ENCODE peak calls at places on chromosomes 6 and 20, in nine cellular contexts. One of them, this sample, is unnamed.

GRCh38 chr6:159083146-159083545 is 38.4 kb upstream of the TAGAP start:
- DNase-seq in activated CD8-positive, alpha-beta memory T cell treated with anti-CD3 and anti-CD28 coated beads for 4 hours: no peak
- DNase-seq in HCEC 1CT: no peak
- DNase-seq in NCI-H748 treated with DMSO at 0.1 percent for 48 hours: no peak
- DNase-seq in Kasumi-1: no peak
- DNase-seq in head of caudate nucleus: no peak
- DNase-seq in astrocyte of the hippocampus: no peak
- DNase-seq in activated CD4-positive, alpha-beta T cell treated with anti-CD3 and anti-CD28 coated beads, Interleukin-2, amount 50 U/mL, for 1 hour: no peak
- DNase-seq in sigmoid colon: no peak
- DNase-seq in this sample: no peak

GRCh38 chr20:31392836-31393235 is 2.4 kb upstream of the DEFB119 start:
- DNase-seq in activated CD8-positive, alpha-beta memory T cell treated with anti-CD3 and anti-CD28 coated beads for 4 hours: no peak
- DNase-seq in HCEC 1CT: no peak
- DNase-seq in NCI-H748 treated with DMSO at 0.1 percent for 48 hours: no peak
- DNase-seq in Kasumi-1: no peak
- DNase-seq in head of caudate nucleus: no peak
- DNase-seq in astrocyte of the hippocampus: no peak
- DNase-seq in activated CD4-positive, alpha-beta T cell treated with anti-CD3 and anti-CD28 coated beads, Interleukin-2, amount 50 U/mL, for 1 hour: no peak
- DNase-seq in sigmoid colon: no peak
- DNase-seq in this sample: no peak

GRCh38 chr6:136334853-136335252 is 45.2 kb upstream of the BCLAF1 start:
- DNase-seq in activated CD8-positive, alpha-beta memory T cell treated with anti-CD3 and anti-CD28 coated beads for 4 hours: no peak
- DNase-seq in HCEC 1CT: no peak
- DNase-seq in NCI-H748 treated with DMSO at 0.1 percent for 48 hours: no peak
- DNase-seq in Kasumi-1: no peak
- DNase-seq in head of caudate nucleus: no peak
- DNase-seq in astrocyte of the hippocampus: no peak
- DNase-seq in activated CD4-positive, alpha-beta T cell treated with anti-CD3 and anti-CD28 coated beads, Interleukin-2, amount 50 U/mL, for 1 hour: no peak
- DNase-seq in sigmoid colon: no peak
- DNase-seq in this sample: no peak

GRCh38 chr6:144351741-144352140 is 66.6 kb downstream of the UTRN start:
- DNase-seq in activated CD8-positive, alpha-beta memory T cell treated with anti-CD3 and anti-CD28 coated beads for 4 hours: no peak
- DNase-seq in HCEC 1CT: no peak
- DNase-seq in NCI-H748 treated with DMSO at 0.1 percent for 48 hours: no peak
- DNase-seq in Kasumi-1: no peak
- DNase-seq in head of caudate nucleus: no peak
- DNase-seq in astrocyte of the hippocampus: peak
- DNase-seq in activated CD4-positive, alpha-beta T cell treated with anti-CD3 and anti-CD28 coated beads, Interleukin-2, amount 50 U/mL, for 1 hour: no peak
- DNase-seq in sigmoid colon: no peak
- DNase-seq in this sample: no peak

GRCh38 chr6:16511048-16511660 is 250.1 kb downstream of the ATXN1 start:
- DNase-seq in activated CD8-positive, alpha-beta memory T cell treated with anti-CD3 and anti-CD28 coated beads for 4 hours: no peak
- DNase-seq in HCEC 1CT: peak
- DNase-seq in NCI-H748 treated with DMSO at 0.1 percent for 48 hours: peak
- DNase-seq in Kasumi-1: peak
- DNase-seq in head of caudate nucleus: peak
- DNase-seq in astrocyte of the hippocampus: peak
- DNase-seq in activated CD4-positive, alpha-beta T cell treated with anti-CD3 and anti-CD28 coated beads, Interleukin-2, amount 50 U/mL, for 1 hour: no peak
- DNase-seq in sigmoid colon: no peak
- DNase-seq in this sample: peak

GRCh38 chr20:7879883-7880282 is 60.4 kb downstream of the HAO1 start:
- DNase-seq in activated CD8-positive, alpha-beta memory T cell treated with anti-CD3 and anti-CD28 coated beads for 4 hours: no peak
- DNase-seq in HCEC 1CT: peak
- DNase-seq in NCI-H748 treated with DMSO at 0.1 percent for 48 hours: peak
- DNase-seq in Kasumi-1: no peak
- DNase-seq in head of caudate nucleus: no peak
- DNase-seq in astrocyte of the hippocampus: peak
- DNase-seq in activated CD4-positive, alpha-beta T cell treated with anti-CD3 and anti-CD28 coated beads, Interleukin-2, amount 50 U/mL, for 1 hour: no peak
- DNase-seq in sigmoid colon: no peak
- DNase-seq in this sample: no peak

GRCh38 chr20:9838378-9839295 is at the start of gene PAK5:
- DNase-seq in activated CD8-positive, alpha-beta memory T cell treated with anti-CD3 and anti-CD28 coated beads for 4 hours: no peak
- DNase-seq in HCEC 1CT: no peak
- DNase-seq in NCI-H748 treated with DMSO at 0.1 percent for 48 hours: peak
- DNase-seq in Kasumi-1: no peak
- DNase-seq in head of caudate nucleus: peak
- DNase-seq in astrocyte of the hippocampus: peak
- DNase-seq in activated CD4-positive, alpha-beta T cell treated with anti-CD3 and anti-CD28 coated beads, Interleukin-2, amount 50 U/mL, for 1 hour: no peak
- DNase-seq in sigmoid colon: no peak
- DNase-seq in this sample: peak

GRCh38 chr20:52313335-52313963 is 121.9 kb upstream of the ZFP64 start:
- DNase-seq in activated CD8-positive, alpha-beta memory T cell treated with anti-CD3 and anti-CD28 coated beads for 4 hours: no peak
- DNase-seq in HCEC 1CT: peak
- DNase-seq in NCI-H748 treated with DMSO at 0.1 percent for 48 hours: no peak
- DNase-seq in Kasumi-1: no peak
- DNase-seq in head of caudate nucleus: peak
- DNase-seq in astrocyte of the hippocampus: peak
- DNase-seq in activated CD4-positive, alpha-beta T cell treated with anti-CD3 and anti-CD28 coated beads, Interleukin-2, amount 50 U/mL, for 1 hour: no peak
- DNase-seq in sigmoid colon: no peak
- DNase-seq in this sample: peak

GRCh38 chr20:49935746-49936152 is 448 bp upstream of the RNF114 start:
- DNase-seq in activated CD8-positive, alpha-beta memory T cell treated with anti-CD3 and anti-CD28 coated beads for 4 hours: no peak
- DNase-seq in HCEC 1CT: no peak
- DNase-seq in NCI-H748 treated with DMSO at 0.1 percent for 48 hours: no peak
- DNase-seq in Kasumi-1: peak
- DNase-seq in head of caudate nucleus: no peak
- DNase-seq in astrocyte of the hippocampus: no peak
- DNase-seq in activated CD4-positive, alpha-beta T cell treated with anti-CD3 and anti-CD28 coated beads, Interleukin-2, amount 50 U/mL, for 1 hour: no peak
- DNase-seq in sigmoid colon: no peak
- DNase-seq in this sample: no peak

GRCh38 chr6:34095136-34095505 is 50.8 kb downstream of the GRM4 start:
- DNase-seq in activated CD8-positive, alpha-beta memory T cell treated with anti-CD3 and anti-CD28 coated beads for 4 hours: no peak
- DNase-seq in HCEC 1CT: no peak
- DNase-seq in NCI-H748 treated with DMSO at 0.1 percent for 48 hours: no peak
- DNase-seq in Kasumi-1: no peak
- DNase-seq in head of caudate nucleus: no peak
- DNase-seq in astrocyte of the hippocampus: no peak
- DNase-seq in activated CD4-positive, alpha-beta T cell treated with anti-CD3 and anti-CD28 coated beads, Interleukin-2, amount 50 U/mL, for 1 hour: no peak
- DNase-seq in sigmoid colon: no peak
- DNase-seq in this sample: no peak

GRCh38 chr6:5103250-5103649 is 18.1 kb downstream of the PPP1R3G start:
- DNase-seq in activated CD8-positive, alpha-beta memory T cell treated with anti-CD3 and anti-CD28 coated beads for 4 hours: no peak
- DNase-seq in HCEC 1CT: no peak
- DNase-seq in NCI-H748 treated with DMSO at 0.1 percent for 48 hours: no peak
- DNase-seq in Kasumi-1: no peak
- DNase-seq in head of caudate nucleus: no peak
- DNase-seq in astrocyte of the hippocampus: peak
- DNase-seq in activated CD4-positive, alpha-beta T cell treated with anti-CD3 and anti-CD28 coated beads, Interleukin-2, amount 50 U/mL, for 1 hour: no peak
- DNase-seq in sigmoid colon: no peak
- DNase-seq in this sample: no peak

GRCh38 chr6:33430991-33431879 is 11.4 kb downstream of the SYNGAP1 start:
- DNase-seq in activated CD8-positive, alpha-beta memory T cell treated with anti-CD3 and anti-CD28 coated beads for 4 hours: peak
- DNase-seq in HCEC 1CT: peak
- DNase-seq in NCI-H748 treated with DMSO at 0.1 percent for 48 hours: peak
- DNase-seq in Kasumi-1: peak
- DNase-seq in head of caudate nucleus: peak
- DNase-seq in astrocyte of the hippocampus: peak
- DNase-seq in activated CD4-positive, alpha-beta T cell treated with anti-CD3 and anti-CD28 coated beads, Interleukin-2, amount 50 U/mL, for 1 hour: peak
- DNase-seq in sigmoid colon: peak
- DNase-seq in this sample: no peak

GRCh38 chr6:36743538-36744441 is 46.2 kb downstream of the RAB44 start:
- DNase-seq in activated CD8-positive, alpha-beta memory T cell treated with anti-CD3 and anti-CD28 coated beads for 4 hours: no peak
- DNase-seq in HCEC 1CT: no peak
- DNase-seq in NCI-H748 treated with DMSO at 0.1 percent for 48 hours: no peak
- DNase-seq in Kasumi-1: no peak
- DNase-seq in head of caudate nucleus: no peak
- DNase-seq in astrocyte of the hippocampus: no peak
- DNase-seq in activated CD4-positive, alpha-beta T cell treated with anti-CD3 and anti-CD28 coated beads, Interleukin-2, amount 50 U/mL, for 1 hour: no peak
- DNase-seq in sigmoid colon: no peak
- DNase-seq in this sample: no peak

GRCh38 chr6:98566126-98566525 is 268.2 kb upstream of the POU3F2 start:
- DNase-seq in activated CD8-positive, alpha-beta memory T cell treated with anti-CD3 and anti-CD28 coated beads for 4 hours: no peak
- DNase-seq in HCEC 1CT: no peak
- DNase-seq in NCI-H748 treated with DMSO at 0.1 percent for 48 hours: no peak
- DNase-seq in Kasumi-1: no peak
- DNase-seq in head of caudate nucleus: peak
- DNase-seq in astrocyte of the hippocampus: no peak
- DNase-seq in activated CD4-positive, alpha-beta T cell treated with anti-CD3 and anti-CD28 coated beads, Interleukin-2, amount 50 U/mL, for 1 hour: no peak
- DNase-seq in sigmoid colon: no peak
- DNase-seq in this sample: no peak

GRCh38 chr20:24503352-24503931 is 34.0 kb downstream of the SYNDIG1 start:
- DNase-seq in activated CD8-positive, alpha-beta memory T cell treated with anti-CD3 and anti-CD28 coated beads for 4 hours: no peak
- DNase-seq in HCEC 1CT: no peak
- DNase-seq in NCI-H748 treated with DMSO at 0.1 percent for 48 hours: no peak
- DNase-seq in Kasumi-1: no peak
- DNase-seq in head of caudate nucleus: peak
- DNase-seq in astrocyte of the hippocampus: peak
- DNase-seq in activated CD4-positive, alpha-beta T cell treated with anti-CD3 and anti-CD28 coated beads, Interleukin-2, amount 50 U/mL, for 1 hour: no peak
- DNase-seq in sigmoid colon: no peak
- DNase-seq in this sample: no peak

GRCh38 chr6:21395121-21395520 is 198.4 kb upstream of the SOX4 start:
- DNase-seq in activated CD8-positive, alpha-beta memory T cell treated with anti-CD3 and anti-CD28 coated beads for 4 hours: no peak
- DNase-seq in HCEC 1CT: no peak
- DNase-seq in NCI-H748 treated with DMSO at 0.1 percent for 48 hours: no peak
- DNase-seq in Kasumi-1: no peak
- DNase-seq in head of caudate nucleus: no peak
- DNase-seq in astrocyte of the hippocampus: peak
- DNase-seq in activated CD4-positive, alpha-beta T cell treated with anti-CD3 and anti-CD28 coated beads, Interleukin-2, amount 50 U/mL, for 1 hour: no peak
- DNase-seq in sigmoid colon: no peak
- DNase-seq in this sample: no peak

GRCh38 chr20:17758010-17758409 is 58.2 kb downstream of the BANF2 start:
- DNase-seq in activated CD8-positive, alpha-beta memory T cell treated with anti-CD3 and anti-CD28 coated beads for 4 hours: no peak
- DNase-seq in HCEC 1CT: no peak
- DNase-seq in NCI-H748 treated with DMSO at 0.1 percent for 48 hours: no peak
- DNase-seq in Kasumi-1: no peak
- DNase-seq in head of caudate nucleus: no peak
- DNase-seq in astrocyte of the hippocampus: no peak
- DNase-seq in activated CD4-positive, alpha-beta T cell treated with anti-CD3 and anti-CD28 coated beads, Interleukin-2, amount 50 U/mL, for 1 hour: no peak
- DNase-seq in sigmoid colon: no peak
- DNase-seq in this sample: no peak

GRCh38 chr20:10998476-10998875 is 324.7 kb upstream of the JAG1 start:
- DNase-seq in activated CD8-positive, alpha-beta memory T cell treated with anti-CD3 and anti-CD28 coated beads for 4 hours: no peak
- DNase-seq in HCEC 1CT: no peak
- DNase-seq in NCI-H748 treated with DMSO at 0.1 percent for 48 hours: no peak
- DNase-seq in Kasumi-1: no peak
- DNase-seq in head of caudate nucleus: no peak
- DNase-seq in astrocyte of the hippocampus: no peak
- DNase-seq in activated CD4-positive, alpha-beta T cell treated with anti-CD3 and anti-CD28 coated beads, Interleukin-2, amount 50 U/mL, for 1 hour: no peak
- DNase-seq in sigmoid colon: no peak
- DNase-seq in this sample: no peak

GRCh38 chr20:19806806-19807691 is 49.0 kb downstream of the RIN2 start:
- DNase-seq in activated CD8-positive, alpha-beta memory T cell treated with anti-CD3 and anti-CD28 coated beads for 4 hours: no peak
- DNase-seq in HCEC 1CT: no peak
- DNase-seq in NCI-H748 treated with DMSO at 0.1 percent for 48 hours: peak
- DNase-seq in Kasumi-1: no peak
- DNase-seq in head of caudate nucleus: no peak
- DNase-seq in astrocyte of the hippocampus: peak
- DNase-seq in activated CD4-positive, alpha-beta T cell treated with anti-CD3 and anti-CD28 coated beads, Interleukin-2, amount 50 U/mL, for 1 hour: no peak
- DNase-seq in sigmoid colon: peak
- DNase-seq in this sample: peak

GRCh38 chr6:6856538-6857523 is 250.9 kb upstream of the RREB1 start:
- DNase-seq in activated CD8-positive, alpha-beta memory T cell treated with anti-CD3 and anti-CD28 coated beads for 4 hours: peak
- DNase-seq in HCEC 1CT: no peak
- DNase-seq in NCI-H748 treated with DMSO at 0.1 percent for 48 hours: no peak
- DNase-seq in Kasumi-1: no peak
- DNase-seq in head of caudate nucleus: no peak
- DNase-seq in astrocyte of the hippocampus: no peak
- DNase-seq in activated CD4-positive, alpha-beta T cell treated with anti-CD3 and anti-CD28 coated beads, Interleukin-2, amount 50 U/mL, for 1 hour: peak
- DNase-seq in sigmoid colon: peak
- DNase-seq in this sample: peak

GRCh38 chr6:129812145-129812777 is 48.9 kb downstream of the TMEM244 start:
- DNase-seq in activated CD8-positive, alpha-beta memory T cell treated with anti-CD3 and anti-CD28 coated beads for 4 hours: no peak
- DNase-seq in HCEC 1CT: no peak
- DNase-seq in NCI-H748 treated with DMSO at 0.1 percent for 48 hours: no peak
- DNase-seq in Kasumi-1: no peak
- DNase-seq in head of caudate nucleus: no peak
- DNase-seq in astrocyte of the hippocampus: no peak
- DNase-seq in activated CD4-positive, alpha-beta T cell treated with anti-CD3 and anti-CD28 coated beads, Interleukin-2, amount 50 U/mL, for 1 hour: no peak
- DNase-seq in sigmoid colon: no peak
- DNase-seq in this sample: no peak

GRCh38 chr6:18413320-18413830 is 26.2 kb downstream of the RNF144B start:
- DNase-seq in activated CD8-positive, alpha-beta memory T cell treated with anti-CD3 and anti-CD28 coated beads for 4 hours: no peak
- DNase-seq in HCEC 1CT: no peak
- DNase-seq in NCI-H748 treated with DMSO at 0.1 percent for 48 hours: no peak
- DNase-seq in Kasumi-1: no peak
- DNase-seq in head of caudate nucleus: no peak
- DNase-seq in astrocyte of the hippocampus: no peak
- DNase-seq in activated CD4-positive, alpha-beta T cell treated with anti-CD3 and anti-CD28 coated beads, Interleukin-2, amount 50 U/mL, for 1 hour: no peak
- DNase-seq in sigmoid colon: no peak
- DNase-seq in this sample: no peak

GRCh38 chr20:40540163-40540562 is 148.9 kb downstream of the MAFB start:
- DNase-seq in activated CD8-positive, alpha-beta memory T cell treated with anti-CD3 and anti-CD28 coated beads for 4 hours: no peak
- DNase-seq in HCEC 1CT: no peak
- DNase-seq in NCI-H748 treated with DMSO at 0.1 percent for 48 hours: no peak
- DNase-seq in Kasumi-1: no peak
- DNase-seq in head of caudate nucleus: no peak
- DNase-seq in astrocyte of the hippocampus: no peak
- DNase-seq in activated CD4-positive, alpha-beta T cell treated with anti-CD3 and anti-CD28 coated beads, Interleukin-2, amount 50 U/mL, for 1 hour: no peak
- DNase-seq in sigmoid colon: no peak
- DNase-seq in this sample: no peak

GRCh38 chr6:56046576-56046975 is 171.2 kb upstream of the BMP5 start:
- DNase-seq in activated CD8-positive, alpha-beta memory T cell treated with anti-CD3 and anti-CD28 coated beads for 4 hours: no peak
- DNase-seq in HCEC 1CT: no peak
- DNase-seq in NCI-H748 treated with DMSO at 0.1 percent for 48 hours: no peak
- DNase-seq in Kasumi-1: peak
- DNase-seq in head of caudate nucleus: no peak
- DNase-seq in astrocyte of the hippocampus: peak
- DNase-seq in activated CD4-positive, alpha-beta T cell treated with anti-CD3 and anti-CD28 coated beads, Interleukin-2, amount 50 U/mL, for 1 hour: no peak
- DNase-seq in sigmoid colon: peak
- DNase-seq in this sample: peak

GRCh38 chr6:90719321-90720195 is 132.7 kb upstream of the MAP3K7 start:
- DNase-seq in activated CD8-positive, alpha-beta memory T cell treated with anti-CD3 and anti-CD28 coated beads for 4 hours: no peak
- DNase-seq in HCEC 1CT: no peak
- DNase-seq in NCI-H748 treated with DMSO at 0.1 percent for 48 hours: no peak
- DNase-seq in Kasumi-1: no peak
- DNase-seq in head of caudate nucleus: no peak
- DNase-seq in astrocyte of the hippocampus: no peak
- DNase-seq in activated CD4-positive, alpha-beta T cell treated with anti-CD3 and anti-CD28 coated beads, Interleukin-2, amount 50 U/mL, for 1 hour: no peak
- DNase-seq in sigmoid colon: no peak
- DNase-seq in this sample: no peak

GRCh38 chr6:8939615-8940014 is 504.3 kb upstream of the SLC35B3 start:
- DNase-seq in activated CD8-positive, alpha-beta memory T cell treated with anti-CD3 and anti-CD28 coated beads for 4 hours: no peak
- DNase-seq in HCEC 1CT: no peak
- DNase-seq in NCI-H748 treated with DMSO at 0.1 percent for 48 hours: peak
- DNase-seq in Kasumi-1: no peak
- DNase-seq in head of caudate nucleus: no peak
- DNase-seq in astrocyte of the hippocampus: no peak
- DNase-seq in activated CD4-positive, alpha-beta T cell treated with anti-CD3 and anti-CD28 coated beads, Interleukin-2, amount 50 U/mL, for 1 hour: no peak
- DNase-seq in sigmoid colon: no peak
- DNase-seq in this sample: peak

GRCh38 chr20:56810141-56810540 is 181.0 kb downstream of the TFAP2C start:
- DNase-seq in activated CD8-positive, alpha-beta memory T cell treated with anti-CD3 and anti-CD28 coated beads for 4 hours: no peak
- DNase-seq in HCEC 1CT: no peak
- DNase-seq in NCI-H748 treated with DMSO at 0.1 percent for 48 hours: no peak
- DNase-seq in Kasumi-1: no peak
- DNase-seq in head of caudate nucleus: no peak
- DNase-seq in astrocyte of the hippocampus: no peak
- DNase-seq in activated CD4-positive, alpha-beta T cell treated with anti-CD3 and anti-CD28 coated beads, Interleukin-2, amount 50 U/mL, for 1 hour: no peak
- DNase-seq in sigmoid colon: no peak
- DNase-seq in this sample: no peak

GRCh38 chr20:8144282-8145245 is 12.5 kb downstream of the PLCB1 start:
- DNase-seq in activated CD8-positive, alpha-beta memory T cell treated with anti-CD3 and anti-CD28 coated beads for 4 hours: no peak
- DNase-seq in HCEC 1CT: peak
- DNase-seq in NCI-H748 treated with DMSO at 0.1 percent for 48 hours: no peak
- DNase-seq in Kasumi-1: peak
- DNase-seq in head of caudate nucleus: no peak
- DNase-seq in astrocyte of the hippocampus: peak
- DNase-seq in activated CD4-positive, alpha-beta T cell treated with anti-CD3 and anti-CD28 coated beads, Interleukin-2, amount 50 U/mL, for 1 hour: no peak
- DNase-seq in sigmoid colon: no peak
- DNase-seq in this sample: peak

GRCh38 chr6:89986650-89987074 is 92.4 kb downstream of the GJA10 start:
- DNase-seq in activated CD8-positive, alpha-beta memory T cell treated with anti-CD3 and anti-CD28 coated beads for 4 hours: no peak
- DNase-seq in HCEC 1CT: peak
- DNase-seq in NCI-H748 treated with DMSO at 0.1 percent for 48 hours: no peak
- DNase-seq in Kasumi-1: no peak
- DNase-seq in head of caudate nucleus: no peak
- DNase-seq in astrocyte of the hippocampus: peak
- DNase-seq in activated CD4-positive, alpha-beta T cell treated with anti-CD3 and anti-CD28 coated beads, Interleukin-2, amount 50 U/mL, for 1 hour: no peak
- DNase-seq in sigmoid colon: no peak
- DNase-seq in this sample: peak

GRCh38 chr6:168619560-168620314 is 178.8 kb downstream of the SMOC2 start:
- DNase-seq in activated CD8-positive, alpha-beta memory T cell treated with anti-CD3 and anti-CD28 coated beads for 4 hours: no peak
- DNase-seq in HCEC 1CT: no peak
- DNase-seq in NCI-H748 treated with DMSO at 0.1 percent for 48 hours: no peak
- DNase-seq in Kasumi-1: no peak
- DNase-seq in head of caudate nucleus: no peak
- DNase-seq in astrocyte of the hippocampus: no peak
- DNase-seq in activated CD4-positive, alpha-beta T cell treated with anti-CD3 and anti-CD28 coated beads, Interleukin-2, amount 50 U/mL, for 1 hour: no peak
- DNase-seq in sigmoid colon: peak
- DNase-seq in this sample: no peak

GRCh38 chr6:62086047-62086446 is 200.0 kb downstream of the KHDRBS2 start:
- DNase-seq in activated CD8-positive, alpha-beta memory T cell treated with anti-CD3 and anti-CD28 coated beads for 4 hours: no peak
- DNase-seq in HCEC 1CT: no peak
- DNase-seq in NCI-H748 treated with DMSO at 0.1 percent for 48 hours: no peak
- DNase-seq in Kasumi-1: no peak
- DNase-seq in head of caudate nucleus: no peak
- DNase-seq in astrocyte of the hippocampus: no peak
- DNase-seq in activated CD4-positive, alpha-beta T cell treated with anti-CD3 and anti-CD28 coated beads, Interleukin-2, amount 50 U/mL, for 1 hour: no peak
- DNase-seq in sigmoid colon: no peak
- DNase-seq in this sample: no peak